ENCODE peak calls at places on chromosomes 12 and 14, in four cellular contexts. U is WERI-Rb-1, A is HFF-Myc, C is esophagus squamous epithelium. R is an unnamed sample.

GRCh38 chr12:53961025-53961761 is 6.5 kb downstream of the HOXC12 start:
- DNase-seq in U (no peak), A (no peak), C (no peak), R (no peak)

GRCh38 chr14:26917086-26917485 is 319.3 kb upstream of the NOVA1 start:
- DNase-seq in U (peak), A (peak), C (no peak), R (no peak)

GRCh38 chr14:96138241-96138640 is 66.4 kb upstream of the BDKRB2 start:
- DNase-seq in U (no peak), A (no peak), C (no peak), R (peak)

GRCh38 chr12:26295001-26295400 is 99.6 kb downstream of the SSPN start:
- DNase-seq in U (peak), A (no peak), C (no peak), R (no peak)

GRCh38 chr12:88723219-88723618 is 142.9 kb upstream of the KITLG start:
- DNase-seq in U (no peak), A (no peak), C (no peak), R (no peak)

GRCh38 chr14:33432407-33433023 is 493.8 kb downstream of the NPAS3 start:
- DNase-seq in U (peak), A (no peak), C (no peak), R (no peak)

GRCh38 chr12:44317651-44318126 is 481.8 kb downstream of the TMEM117 start:
- DNase-seq in U (peak), A (peak), C (no peak), R (no peak)

GRCh38 chr12:95323204-95323603 is 105.6 kb downstream of the VEZT start:
- DNase-seq in U (no peak), A (no peak), C (no peak), R (no peak)

GRCh38 chr12:98513379-98514318 is 1.7 kb upstream of the TMPO start:
- DNase-seq in U (no peak), A (no peak), C (no peak), R (no peak)

GRCh38 chr14:106309423-106309822 is 783.0 kb downstream of the TMEM121 start:
- DNase-seq in U (no peak), A (no peak), C (no peak), R (no peak)

GRCh38 chr14:106308839-106309389 is 782.5 kb downstream of the TMEM121 start:
- DNase-seq in U (peak), A (no peak), C (no peak), R (no peak)
- TF ChIP-seq CTCF in U (peak), A (peak), C (no peak), R (no peak)

GRCh38 chr12:64611430-64612286 is 1.4 kb downstream of the RASSF3 start:
- DNase-seq in U (no peak), A (no peak), C (no peak), R (no peak)
- TF ChIP-seq CTCF in U (no peak), A (no peak), C (no peak), R (no peak)

GRCh38 chr14:103078860-103079587 is 5.0 kb upstream of the LBHD2 start:
- DNase-seq in U (no peak), A (no peak), C (no peak), R (no peak)

GRCh38 chr14:103074699-103075341 is 9.2 kb upstream of the LBHD2 start:
- DNase-seq in U (no peak), A (no peak), C (no peak), R (no peak)

GRCh38 chr14:103081951-103082350 is 2.1 kb upstream of the LBHD2 start:
- DNase-seq in U (no peak), A (no peak), C (no peak), R (no peak)

GRCh38 chr14:103073876-103074698 is 9.9 kb upstream of the LBHD2 start:
- DNase-seq in U (no peak), A (no peak), C (no peak), R (no peak)

GRCh38 chr14:103078420-103078749 is 5.6 kb upstream of the LBHD2 start:
- DNase-seq in U (peak), A (peak), C (no peak), R (peak)
- TF ChIP-seq CTCF in U (peak), A (peak), C (no peak), R (peak)

GRCh38 chr14:94380225-94381148 is 7.9 kb downstream of the SERPINA1 start:
- DNase-seq in U (no peak), A (no peak), C (no peak), R (no peak)
- TF ChIP-seq CTCF in U (no peak), A (no peak), C (no peak), R (no peak)

DNA sequence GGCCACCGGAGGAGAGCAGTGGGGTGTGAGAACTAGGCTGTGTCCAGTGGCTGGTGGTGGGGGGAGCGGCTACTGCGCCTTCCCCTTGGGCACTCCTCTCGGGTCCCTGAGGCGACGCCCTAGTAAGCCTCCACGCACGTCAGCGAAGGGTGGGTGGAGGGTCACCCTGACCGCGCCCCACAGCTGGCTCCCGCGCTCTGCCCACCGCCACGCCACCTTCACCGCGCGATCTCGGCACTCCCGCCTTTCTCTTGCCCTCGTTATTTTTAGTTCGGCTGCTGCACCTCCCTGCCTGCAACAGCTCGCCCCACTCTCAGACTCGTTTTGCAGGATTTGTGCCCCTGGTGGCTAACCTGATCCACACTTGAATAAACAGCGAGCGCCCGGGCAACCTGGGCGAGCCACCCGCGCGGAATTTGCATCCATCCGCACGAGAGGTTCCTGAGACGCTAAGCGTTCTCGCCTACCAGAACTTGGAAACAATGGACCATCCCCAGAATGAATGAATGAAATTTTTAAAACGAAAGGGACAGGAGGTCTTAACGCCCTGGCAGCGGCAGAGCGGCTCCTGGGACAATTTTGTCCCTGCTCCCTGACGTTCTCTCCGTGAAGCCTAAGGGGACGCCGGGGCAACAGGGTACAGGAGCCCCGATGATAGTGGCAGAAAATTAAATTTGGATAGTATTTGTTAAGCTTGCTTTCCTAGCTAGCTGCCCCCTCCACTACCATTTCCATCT is 7.0 kb upstream of the BMP4 start:
- DNase-seq in U (no peak), A (no peak), C (no peak), R (peak)
- TF ChIP-seq CTCF in U (peak), A (peak), C (no peak), R (peak)

GRCh38 chr14:30679032-30679431 is 56.9 kb downstream of the SCFD1 start:
- DNase-seq in U (no peak), A (no peak), C (no peak), R (no peak)

GRCh38 chr14:30680036-30680435 is 57.9 kb downstream of the SCFD1 start:
- DNase-seq in U (no peak), A (no peak), C (no peak), R (no peak)

DNA sequence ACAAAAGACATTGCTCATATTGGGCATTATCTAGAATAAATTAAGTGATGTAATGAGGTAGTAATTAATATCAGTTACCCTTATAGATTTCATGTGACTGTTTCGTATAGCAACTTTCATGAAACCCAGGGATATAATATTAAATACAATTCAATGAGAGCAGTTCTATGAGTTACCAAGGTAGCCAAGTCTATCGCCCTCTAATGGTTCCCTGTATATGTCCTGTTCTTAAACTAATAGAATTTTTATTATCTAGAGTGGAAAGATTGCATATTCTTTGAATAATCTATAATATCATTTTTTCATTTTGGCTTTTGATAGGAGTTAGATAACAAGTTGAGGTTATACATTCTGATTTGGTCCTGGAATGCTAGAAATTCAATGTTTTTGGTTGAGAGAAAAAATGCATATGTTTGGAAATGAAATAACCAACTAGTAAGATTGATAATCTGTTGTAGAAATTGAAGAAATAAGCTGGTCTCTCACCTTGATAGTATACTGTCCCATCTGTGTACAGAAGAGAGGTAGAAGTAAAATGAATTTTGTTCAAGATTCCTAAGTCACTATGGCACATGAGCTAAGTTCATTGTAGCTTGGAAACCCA is 59.7 kb downstream of the SCFD1 start:
- DNase-seq in U (no peak), A (no peak), C (no peak), R (no peak)
- TF ChIP-seq CTCF in U (peak), A (peak), C (no peak), R (peak)

DNA sequence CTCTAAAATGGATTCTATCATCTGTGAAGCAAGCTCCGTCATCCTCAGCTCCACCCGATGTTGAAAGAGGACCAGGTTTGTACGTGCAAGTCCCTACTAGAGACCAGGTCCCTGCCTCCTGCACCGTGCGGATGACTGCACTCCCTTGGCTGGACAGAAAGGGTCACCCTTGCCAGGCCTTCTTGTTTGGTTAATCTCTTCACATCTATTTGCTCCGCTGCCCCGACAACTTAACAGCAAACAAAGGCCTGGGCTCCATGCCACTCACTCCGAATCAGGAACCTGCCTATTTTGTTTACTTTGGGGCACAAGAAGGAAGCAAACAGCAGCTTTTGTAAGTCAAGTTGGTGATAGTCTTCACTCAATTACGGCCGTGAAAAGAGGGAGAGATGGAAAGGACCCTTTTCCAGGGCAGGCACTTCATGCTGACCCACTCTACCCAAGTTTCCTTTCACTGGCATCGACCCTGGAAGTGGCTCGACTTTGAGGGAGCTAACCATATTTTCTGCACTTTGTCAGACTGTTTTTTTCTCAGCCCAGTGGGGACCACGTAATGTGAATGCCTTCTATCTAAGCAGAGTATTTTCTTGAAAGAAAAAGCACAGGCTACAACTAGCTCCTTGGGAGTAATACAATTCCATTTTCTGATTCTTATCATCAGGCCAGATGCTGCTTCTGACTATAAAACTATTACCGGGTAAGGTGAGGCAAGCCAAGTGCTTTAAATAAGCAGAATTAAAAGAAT is 202.6 kb downstream of the FOXN3 start:
- DNase-seq in U (no peak), A (no peak), C (no peak), R (no peak)
- TF ChIP-seq CTCF in U (no peak), A (no peak), C (no peak), R (no peak)

GRCh38 chr12:109762673-109763191 is 49.1 kb downstream of the FAM222A start:
- DNase-seq in U (no peak), A (no peak), C (no peak), R (no peak)

GRCh38 chr12:109763201-109763841 is 49.7 kb downstream of the FAM222A start:
- DNase-seq in U (peak), A (peak), C (no peak), R (peak)

GRCh38 chr12:109764776-109765492 is 51.3 kb downstream of the FAM222A start:
- DNase-seq in U (peak), A (no peak), C (no peak), R (no peak)

GRCh38 chr12:109765493-109765810 is 51.8 kb downstream of the FAM222A start:
- DNase-seq in U (no peak), A (no peak), C (no peak), R (no peak)

DNA sequence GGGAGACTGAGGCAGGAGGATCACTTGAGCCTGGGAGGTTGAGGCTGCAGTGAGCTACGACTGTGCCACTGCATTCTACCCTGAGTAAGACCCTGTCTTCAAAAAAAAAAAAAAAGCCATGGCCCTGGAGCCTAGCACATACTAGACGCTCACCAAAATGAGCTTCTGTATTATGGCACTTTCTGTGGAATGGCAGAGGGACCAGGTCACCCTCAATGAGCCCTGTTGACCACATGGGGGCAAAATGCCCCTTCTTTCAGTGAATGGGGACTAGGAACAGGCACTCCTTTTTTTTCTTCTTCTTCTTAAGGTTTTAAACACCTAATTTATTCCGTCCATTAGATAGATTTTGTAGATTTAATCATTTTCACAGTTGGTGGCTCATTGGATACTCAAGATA is 50.5 kb downstream of the FAM222A start:
- DNase-seq in U (peak), A (no peak), C (no peak), R (no peak)
- TF ChIP-seq CTCF in U (peak), A (no peak), C (no peak), R (no peak)

GRCh38 chr12:79515526-79515935 is 175.2 kb downstream of the PAWR start:
- DNase-seq in U (no peak), A (no peak), C (no peak), R (no peak)

GRCh38 chr12:79512068-79512467 is 178.7 kb downstream of the PAWR start:
- DNase-seq in U (no peak), A (no peak), C (no peak), R (no peak)

GRCh38 chr12:79517363-79517762 is 173.4 kb downstream of the PAWR start:
- DNase-seq in U (no peak), A (no peak), C (no peak), R (no peak)

GRCh38 chr12:79514730-79515525 is 175.8 kb downstream of the PAWR start:
- DNase-seq in U (no peak), A (no peak), C (no peak), R (no peak)
- TF ChIP-seq CTCF in U (no peak), A (no peak), C (no peak), R (no peak)

GRCh38 chr14:73662439-73663056 is 17.8 kb downstream of the DNAL1 start:
- DNase-seq in U (peak), A (peak), C (no peak), R (no peak)
- TF ChIP-seq CTCF in U (peak), A (peak), C (no peak), R (peak)